ENCODE peak calls at places on chromosome 2, in eight cellular contexts. One of them, this sample, is unnamed.

GRCh38 chr2:174971868-174972781 is 33.1 kb downstream of the CHN1 start:
- DNase-seq in PC-9: peak; percentile 75
- DNase-seq in stomach: no peak
- DNase-seq in sigmoid colon: no peak
- DNase-seq in fibroblast of the aortic adventitia: peak; percentile 77
- DNase-seq in body of pancreas: no peak
- DNase-seq in lower lobe of right lung: no peak
- DNase-seq in dorsolateral prefrontal cortex: no peak
- DNase-seq in this sample: peak; percentile 79

GRCh38 chr2:196046123-196046917 is 22.3 kb downstream of the DNAH7 start:
- DNase-seq in stomach: no peak
- DNase-seq in lower lobe of right lung: no peak
- DNase-seq in body of pancreas: no peak
- DNase-seq in fibroblast of the aortic adventitia: peak; percentile 52
- DNase-seq in PC-9: no peak
- DNase-seq in sigmoid colon: no peak
- DNase-seq in dorsolateral prefrontal cortex: no peak
- DNase-seq in this sample: no peak

GRCh38 chr2:3692375-3692774 is 11.0 kb upstream of the DCDC2C start:
- DNase-seq in sigmoid colon: no peak
- DNase-seq in PC-9: no peak
- DNase-seq in stomach: no peak
- DNase-seq in body of pancreas: no peak
- DNase-seq in fibroblast of the aortic adventitia: no peak
- DNase-seq in dorsolateral prefrontal cortex: no peak
- DNase-seq in lower lobe of right lung: no peak
- DNase-seq in this sample: peak; percentile 9

GRCh38 chr2:180938419-180938818 is 42.0 kb upstream of the UBE2E3 start:
- DNase-seq in lower lobe of right lung: no peak
- DNase-seq in dorsolateral prefrontal cortex: no peak
- DNase-seq in PC-9: no peak
- DNase-seq in stomach: no peak
- DNase-seq in fibroblast of the aortic adventitia: peak; percentile 78
- DNase-seq in body of pancreas: no peak
- DNase-seq in sigmoid colon: no peak
- DNase-seq in this sample: peak; percentile 5

GRCh38 chr2:105308785-105309540 is 20.6 kb downstream of the TGFBRAP1 start:
- DNase-seq in dorsolateral prefrontal cortex: peak; percentile 55
- DNase-seq in lower lobe of right lung: peak; percentile 56
- DNase-seq in sigmoid colon: no peak
- DNase-seq in stomach: no peak
- DNase-seq in fibroblast of the aortic adventitia: no peak
- DNase-seq in PC-9: no peak
- DNase-seq in body of pancreas: no peak
- DNase-seq in this sample: no peak

GRCh38 chr2:68203587-68203986 is 45.9 kb downstream of the PNO1 start:
- DNase-seq in PC-9: no peak
- DNase-seq in dorsolateral prefrontal cortex: no peak
- DNase-seq in lower lobe of right lung: no peak
- DNase-seq in body of pancreas: no peak
- DNase-seq in stomach: no peak
- DNase-seq in sigmoid colon: no peak
- DNase-seq in fibroblast of the aortic adventitia: no peak
- DNase-seq in this sample: no peak

GRCh38 chr2:131039535-131039907 is 53.7 kb downstream of the FAM168B start:
- DNase-seq in body of pancreas: no peak
- DNase-seq in stomach: peak; percentile 23
- DNase-seq in lower lobe of right lung: peak; percentile 41
- DNase-seq in dorsolateral prefrontal cortex: peak; percentile 70
- DNase-seq in fibroblast of the aortic adventitia: no peak
- DNase-seq in PC-9: no peak
- DNase-seq in sigmoid colon: peak; percentile 58
- DNase-seq in this sample: no peak

GRCh38 chr2:78077637-78078036 is 555.5 kb upstream of the LRRTM4 start:
- DNase-seq in sigmoid colon: no peak
- DNase-seq in fibroblast of the aortic adventitia: no peak
- DNase-seq in dorsolateral prefrontal cortex: no peak
- DNase-seq in body of pancreas: no peak
- DNase-seq in PC-9: no peak
- DNase-seq in stomach: no peak
- DNase-seq in lower lobe of right lung: no peak
- DNase-seq in this sample: no peak

GRCh38 chr2:226759768-226760167 is 39.9 kb downstream of the IRS1 start:
- DNase-seq in lower lobe of right lung: no peak
- DNase-seq in fibroblast of the aortic adventitia: no peak
- DNase-seq in sigmoid colon: no peak
- DNase-seq in stomach: no peak
- DNase-seq in dorsolateral prefrontal cortex: no peak
- DNase-seq in PC-9: no peak
- DNase-seq in body of pancreas: no peak
- DNase-seq in this sample: no peak
- H3K4me3 ChIP-seq in lower lobe of right lung: no peak overlapping the region
- H3K4me3 ChIP-seq in fibroblast of the aortic adventitia: no peak overlapping the region
- H3K4me3 ChIP-seq in sigmoid colon: no peak overlapping the region
- H3K4me3 ChIP-seq in stomach: no peak overlapping the region
- H3K4me3 ChIP-seq in dorsolateral prefrontal cortex: no peak overlapping the region
- H3K4me3 ChIP-seq in PC-9: no peak overlapping the region
- H3K4me3 ChIP-seq in body of pancreas: no peak overlapping the region
- H3K4me3 ChIP-seq in this sample: no peak overlapping the region

GRCh38 chr2:95524195-95524594 is 39.6 kb upstream of the TRIM43B start:
- DNase-seq in sigmoid colon: no peak
- DNase-seq in fibroblast of the aortic adventitia: no peak
- DNase-seq in body of pancreas: no peak
- DNase-seq in stomach: no peak
- DNase-seq in lower lobe of right lung: no peak
- DNase-seq in dorsolateral prefrontal cortex: no peak
- DNase-seq in PC-9: no peak
- DNase-seq in this sample: no peak

GRCh38 chr2:95531254-95531771 is 46.8 kb upstream of the TRIM43B start:
- DNase-seq in lower lobe of right lung: no peak
- DNase-seq in sigmoid colon: no peak
- DNase-seq in body of pancreas: no peak
- DNase-seq in stomach: no peak
- DNase-seq in fibroblast of the aortic adventitia: no peak
- DNase-seq in PC-9: no peak
- DNase-seq in dorsolateral prefrontal cortex: no peak
- DNase-seq in this sample: peak; percentile 69

GRCh38 chr2:95525294-95526035 is 40.9 kb upstream of the TRIM43B start:
- DNase-seq in fibroblast of the aortic adventitia: peak; percentile 8
- DNase-seq in dorsolateral prefrontal cortex: no peak
- DNase-seq in stomach: peak; percentile 70
- DNase-seq in lower lobe of right lung: peak; percentile 84
- DNase-seq in sigmoid colon: no peak
- DNase-seq in body of pancreas: peak; percentile 13
- DNase-seq in PC-9: peak; percentile 86
- DNase-seq in this sample: no peak

GRCh38 chr2:95530734-95531133 is 46.2 kb upstream of the TRIM43B start:
- DNase-seq in body of pancreas: no peak
- DNase-seq in fibroblast of the aortic adventitia: peak; percentile 43
- DNase-seq in dorsolateral prefrontal cortex: no peak
- DNase-seq in lower lobe of right lung: no peak
- DNase-seq in stomach: no peak
- DNase-seq in PC-9: no peak
- DNase-seq in sigmoid colon: no peak
- DNase-seq in this sample: peak; percentile 82

GRCh38 chr2:95526360-95527341 is 42.1 kb upstream of the TRIM43B start:
- DNase-seq in stomach: peak; percentile 74
- DNase-seq in fibroblast of the aortic adventitia: peak; percentile 68
- DNase-seq in lower lobe of right lung: peak; percentile 83
- DNase-seq in body of pancreas: peak; percentile 71
- DNase-seq in PC-9: peak; percentile 81
- DNase-seq in sigmoid colon: peak; percentile 78
- DNase-seq in dorsolateral prefrontal cortex: peak; percentile 76
- DNase-seq in this sample: peak; percentile 82
- TF ChIP-seq CTCF in stomach: no peak
- TF ChIP-seq CTCF in fibroblast of the aortic adventitia: peak; percentile 48
- TF ChIP-seq CTCF in lower lobe of right lung: peak; percentile 36
- TF ChIP-seq CTCF in body of pancreas: peak; percentile 42
- TF ChIP-seq CTCF in PC-9: peak; percentile 61
- TF ChIP-seq CTCF in sigmoid colon: peak; percentile 6
- TF ChIP-seq CTCF in dorsolateral prefrontal cortex: peak; percentile 31
- TF ChIP-seq CTCF in this sample: peak; percentile 33

GRCh38 chr2:169823996-169824372 is 721 bp downstream of the METTL5 start:
- DNase-seq in sigmoid colon: no peak
- DNase-seq in PC-9: no peak
- DNase-seq in dorsolateral prefrontal cortex: no peak
- DNase-seq in body of pancreas: no peak
- DNase-seq in stomach: no peak
- DNase-seq in lower lobe of right lung: no peak
- DNase-seq in fibroblast of the aortic adventitia: no peak
- DNase-seq in this sample: no peak

GRCh38 chr2:169822036-169822435 is 2.7 kb downstream of the METTL5 start:
- DNase-seq in PC-9: no peak
- DNase-seq in sigmoid colon: no peak
- DNase-seq in lower lobe of right lung: no peak
- DNase-seq in fibroblast of the aortic adventitia: peak; percentile 47
- DNase-seq in dorsolateral prefrontal cortex: no peak
- DNase-seq in stomach: no peak
- DNase-seq in body of pancreas: no peak
- DNase-seq in this sample: no peak

GRCh38 chr2:169824373-169825333 is at the start of gene METTL5:
- DNase-seq in stomach: peak; percentile 85
- DNase-seq in dorsolateral prefrontal cortex: peak; percentile 78
- DNase-seq in lower lobe of right lung: peak; percentile 89
- DNase-seq in PC-9: peak; percentile 77
- DNase-seq in sigmoid colon: peak; percentile 88
- DNase-seq in fibroblast of the aortic adventitia: peak; percentile 72
- DNase-seq in body of pancreas: peak; percentile 80
- DNase-seq in this sample: peak; percentile 79

GRCh38 chr2:169819106-169819505 is 5.6 kb downstream of the METTL5 start:
- DNase-seq in stomach: no peak
- DNase-seq in sigmoid colon: no peak
- DNase-seq in PC-9: no peak
- DNase-seq in fibroblast of the aortic adventitia: no peak
- DNase-seq in dorsolateral prefrontal cortex: no peak
- DNase-seq in body of pancreas: no peak
- DNase-seq in lower lobe of right lung: no peak
- DNase-seq in this sample: peak; percentile 38

DNA sequence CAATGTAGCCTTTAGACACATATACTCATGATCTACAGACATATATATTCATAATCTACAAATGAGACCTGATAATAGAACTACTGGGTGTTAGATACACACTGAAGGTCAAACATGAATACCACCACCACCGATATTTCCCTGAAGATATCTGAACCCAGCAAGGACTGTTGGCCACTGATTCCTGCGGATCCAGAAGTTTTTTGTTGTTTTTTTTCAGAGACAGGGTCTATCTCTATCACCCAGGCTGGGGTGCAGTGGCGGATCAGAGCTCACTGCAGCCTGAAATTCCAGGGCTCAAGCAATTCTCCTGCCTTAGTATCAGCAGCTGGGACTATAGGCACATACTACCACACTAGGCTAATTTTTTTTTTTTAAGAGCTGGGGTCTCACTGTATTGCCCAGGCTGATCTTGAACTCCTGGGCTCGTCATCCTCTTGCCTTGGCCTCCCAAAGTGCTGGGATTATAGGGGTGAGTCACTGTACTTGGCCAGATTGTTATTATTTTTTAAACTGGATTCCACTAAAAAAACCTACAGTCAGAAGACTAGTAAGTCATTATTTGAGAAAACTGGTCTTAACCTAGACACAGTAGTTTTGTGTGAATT is 1.8 kb downstream of the METTL5 start:
- DNase-seq in stomach: no peak
- DNase-seq in sigmoid colon: no peak
- DNase-seq in dorsolateral prefrontal cortex: no peak
- DNase-seq in lower lobe of right lung: no peak
- DNase-seq in body of pancreas: no peak
- DNase-seq in fibroblast of the aortic adventitia: peak; percentile 28
- DNase-seq in PC-9: no peak
- DNase-seq in this sample: no peak
- H3K4me3 ChIP-seq in stomach: no peak overlapping the region
- H3K4me3 ChIP-seq in sigmoid colon: no peak overlapping the region
- H3K4me3 ChIP-seq in dorsolateral prefrontal cortex: no peak overlapping the region
- H3K4me3 ChIP-seq in lower lobe of right lung: no peak overlapping the region
- H3K4me3 ChIP-seq in body of pancreas: no peak overlapping the region
- H3K4me3 ChIP-seq in fibroblast of the aortic adventitia: peak overlapping the region; percentile 11
- H3K4me3 ChIP-seq in PC-9: peak overlapping the region; percentile 11
- H3K4me3 ChIP-seq in this sample: no peak overlapping the region

DNA sequence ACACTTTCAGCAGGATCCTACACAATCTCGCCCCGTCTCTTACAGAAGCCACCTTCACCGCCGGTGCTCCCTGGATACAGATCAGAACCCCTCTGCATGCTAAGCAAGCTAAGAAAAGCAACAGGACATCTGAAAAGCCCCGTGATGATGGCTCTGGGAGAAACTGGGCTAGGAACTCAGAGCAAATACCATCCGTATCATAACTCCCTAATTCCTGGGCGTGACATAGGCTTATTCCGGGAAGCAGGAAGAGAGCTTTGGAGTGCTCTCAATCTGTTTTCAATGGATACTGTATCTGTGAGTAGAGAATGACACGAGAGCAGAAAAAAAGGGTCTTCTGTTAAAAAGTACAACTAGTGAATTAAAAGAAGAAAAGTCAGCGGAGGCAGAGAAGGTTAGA is 121.6 kb downstream of the SPP2 start:
- DNase-seq in lower lobe of right lung: no peak
- DNase-seq in sigmoid colon: no peak
- DNase-seq in fibroblast of the aortic adventitia: peak; percentile 36
- DNase-seq in dorsolateral prefrontal cortex: no peak
- DNase-seq in PC-9: no peak
- DNase-seq in stomach: no peak
- DNase-seq in body of pancreas: no peak
- DNase-seq in this sample: no peak
- TF ChIP-seq CTCF in lower lobe of right lung: no peak
- TF ChIP-seq CTCF in sigmoid colon: no peak
- TF ChIP-seq CTCF in fibroblast of the aortic adventitia: no peak
- TF ChIP-seq CTCF in dorsolateral prefrontal cortex: no peak
- TF ChIP-seq CTCF in PC-9: no peak
- TF ChIP-seq CTCF in stomach: no peak
- TF ChIP-seq CTCF in body of pancreas: no peak
- TF ChIP-seq CTCF in this sample: no peak

This sample was measured in astrocyte of the spinal cord.